ENCODE peak calls at places on chromosomes 3 and 15, in four cellular contexts. M is heart right ventricle, G is right lobe of liver, I is pancreas. V is an unnamed sample. For H3K4me1 and H3K9me3, the result is how much of the 10 kb centered on the place peaks cover.

GRCh38 chr3:133765256-133765655 is 19.1 kb downstream of the TF start:
- DNase-seq in M (no peak), G (no peak), I (no peak), V (no peak)

GRCh38 chr3:154538566-154539360 is 108.8 kb upstream of the GPR149 start:
- DNase-seq in M (no peak), G (no peak), I (no peak), V (no peak)

GRCh38 chr15:83559310-83559966 is 94.5 kb upstream of the ADAMTSL3 start:
- DNase-seq in M (no peak), G (peak), I (peak), V (peak)

GRCh38 chr15:58568157-58568571 is 136.4 kb downstream of the LIPC start:
- DNase-seq in M (no peak), G (no peak), I (peak), V (no peak)

GRCh38 chr15:55247276-55247675 is 42.3 kb downstream of the RAB27A start:
- DNase-seq in M (no peak), G (no peak), I (no peak), V (no peak)

GRCh38 chr3:24829011-24829581 is 334.4 kb upstream of the THRB start:
- DNase-seq in M (peak), G (peak), I (peak), V (no peak)

GRCh38 chr3:85342915-85343314 is 384.1 kb downstream of the CADM2 start:
- DNase-seq in M (no peak), G (no peak), I (no peak), V (peak)

GRCh38 chr3:126828306-126828705 is 124.3 kb downstream of the CHCHD6 start:
- DNase-seq in M (peak), G (no peak), I (no peak), V (no peak)

GRCh38 chr3:98573231-98573728 is 20.1 kb downstream of the CPOX start:
- DNase-seq in M (no peak), G (no peak), I (no peak), V (no peak)

GRCh38 chr3:81394656-81395055 is 366.8 kb downstream of the GBE1 start:
- DNase-seq in M (no peak), G (no peak), I (no peak), V (no peak)

GRCh38 chr3:30741870-30742269 is 135.5 kb downstream of the TGFBR2 start:
- DNase-seq in M (no peak), G (no peak), I (no peak), V (no peak)

GRCh38 chr15:93989611-93990010 is 241.8 kb upstream of the MCTP2 start:
- DNase-seq in M (no peak), G (no peak), I (no peak), V (no peak)

GRCh38 chr3:134291300-134292254 is 40.9 kb upstream of the RYK start:
- DNase-seq in M (peak), G (peak), I (peak), V (no peak)

GRCh38 chr15:36707884-36708430 is 128.5 kb downstream of the CDIN1 start:
- DNase-seq in M (no peak), G (no peak), I (no peak), V (no peak)

GRCh38 chr3:166451997-166452396 is 614.8 kb upstream of the BCHE start:
- DNase-seq in M (no peak), G (no peak), I (no peak), V (no peak)

GRCh38 chr3:30894521-30895289 is at the start of gene GADL1:
- DNase-seq in M (peak), G (peak), I (no peak), V (peak)

GRCh38 chr15:95760508-95760907 is 570.0 kb upstream of the NR2F2 start:
- DNase-seq in M (peak), G (peak), I (no peak), V (peak)

GRCh38 chr3:81425198-81425868 is 336.1 kb downstream of the GBE1 start:
- DNase-seq in M (no peak), G (no peak), I (no peak), V (no peak)

GRCh38 chr15:70486451-70487379 is 276.6 kb downstream of the UACA start:
- DNase-seq in M (no peak), G (peak), I (peak), V (no peak)

GRCh38 chr15:70494861-70495571 is 268.3 kb downstream of the UACA start:
- DNase-seq in M (no peak), G (no peak), I (no peak), V (peak)

DNA sequence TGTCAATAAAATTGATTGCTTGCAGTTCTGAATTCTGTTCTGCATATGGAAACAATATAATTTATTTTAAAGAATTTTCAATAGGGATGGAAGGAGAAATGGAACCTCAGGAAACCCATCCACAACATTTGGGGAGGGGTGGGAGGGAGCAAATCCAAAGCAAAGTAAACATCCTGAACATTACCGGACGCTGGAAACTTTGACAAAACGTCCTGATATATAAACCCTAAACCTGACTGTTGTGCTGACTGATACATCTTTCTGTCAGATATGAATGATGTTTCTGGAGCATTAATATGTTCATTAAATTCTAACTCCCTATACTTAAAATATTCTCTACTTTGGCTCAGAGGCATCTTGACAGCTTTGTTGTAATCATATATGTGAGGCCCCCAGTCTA is 478.9 kb downstream of the FOXP1 start:
- DNase-seq in M (no peak), G (no peak), I (no peak), V (no peak)
- H3K4me1 ChIP-seq in M (half or more), G (under half), I (under half), V (under half)

GRCh38 chr15:24075420-24076089 is 388.4 kb upstream of the NDN start:
- DNase-seq in M (no peak), G (no peak), I (no peak), V (no peak)
- H3K9me3 ChIP-seq in M (under half), G (under half), I (under half), V (under half)

DNA sequence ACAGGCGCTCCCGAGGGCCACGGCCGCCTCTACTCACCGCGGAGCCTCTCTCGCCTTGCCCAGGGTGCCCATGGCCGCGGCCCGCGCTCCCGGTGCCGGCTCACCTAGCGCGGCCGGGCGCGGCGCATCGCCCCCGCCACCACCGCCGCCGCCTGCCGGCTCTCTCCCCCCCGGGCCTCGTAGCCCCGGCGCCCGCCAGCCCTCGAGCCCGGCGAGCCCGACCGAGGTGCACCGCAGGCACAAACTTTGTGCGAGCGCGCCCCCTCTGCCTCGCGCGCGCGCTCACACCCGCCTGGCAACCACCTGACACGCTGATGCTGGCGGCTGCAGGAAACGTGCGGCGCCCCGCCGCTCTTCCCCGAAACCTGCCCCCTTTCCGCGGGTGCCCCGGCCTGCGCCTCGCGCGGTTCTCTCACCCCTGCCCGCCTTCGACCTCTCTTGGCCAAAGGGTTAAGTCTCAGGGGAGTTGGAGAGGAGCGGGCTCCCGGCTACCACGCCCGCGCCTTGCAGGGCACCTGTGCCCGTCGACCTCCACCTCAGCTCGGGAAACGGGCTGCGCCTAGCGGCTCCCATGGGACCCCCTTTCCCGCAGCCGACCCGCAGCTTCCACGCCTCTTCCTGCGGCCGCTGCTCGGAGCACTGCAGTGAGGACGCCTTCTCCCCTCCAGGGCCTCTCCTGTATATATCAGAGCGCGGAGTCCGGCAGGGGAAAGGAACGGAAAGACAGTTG is at the start of gene RASGRP1:
- DNase-seq in M (peak), G (peak), I (peak), V (peak)
- TF ChIP-seq CTCF in M (no peak), G (no peak), I (no peak), V (no peak)

DNA sequence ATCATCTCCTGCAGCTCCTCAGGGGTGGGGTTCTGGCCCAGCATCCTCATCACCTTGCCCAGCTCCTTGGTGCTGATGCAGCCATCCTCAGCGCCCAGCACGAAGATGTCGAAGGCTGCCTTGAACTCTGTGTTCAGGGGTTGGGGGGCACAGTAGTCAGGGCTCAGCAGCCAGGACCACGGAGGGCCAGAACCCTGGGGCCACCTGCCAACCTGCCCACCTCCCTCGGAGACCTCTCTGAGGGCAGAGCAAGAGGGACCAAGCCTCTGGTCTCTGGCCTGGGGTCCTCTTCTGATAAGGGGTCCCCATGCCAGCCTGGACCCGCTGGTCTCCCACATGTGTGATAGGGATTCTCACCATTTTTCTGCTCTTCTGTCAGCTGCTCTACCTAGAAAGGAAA is 1.7 kb downstream of the TNNC1 start:
- DNase-seq in M (no peak), G (no peak), I (no peak), V (no peak)
- H3K4me1 ChIP-seq in M (under half), G (under half), I (under half), V (half or more)

DNA sequence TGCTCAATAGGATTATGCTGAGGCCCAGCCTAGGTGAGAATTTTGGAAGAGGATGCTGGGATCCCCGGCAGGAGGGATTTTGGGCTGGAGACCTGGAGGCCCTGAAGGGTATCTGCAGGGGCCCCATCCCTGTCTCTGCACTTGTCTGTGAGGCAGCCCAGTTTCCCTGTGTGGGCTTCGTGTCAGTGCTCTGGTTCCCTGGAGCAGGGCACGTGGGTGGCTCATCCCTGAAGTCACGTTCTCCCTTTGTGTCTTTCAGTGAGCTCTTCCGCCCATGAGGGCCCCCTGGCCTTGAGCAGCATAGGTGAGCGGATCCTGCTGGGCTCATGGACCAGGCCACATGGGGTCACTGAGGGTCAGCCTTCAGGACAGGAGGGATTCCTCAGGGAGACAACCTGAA is 217.9 kb downstream of the SNRPN start:
- DNase-seq in M (peak), G (no peak), I (no peak), V (no peak)
- H3K9me3 ChIP-seq in M (half or more), G (under half), I (under half), V (half or more)

DNA sequence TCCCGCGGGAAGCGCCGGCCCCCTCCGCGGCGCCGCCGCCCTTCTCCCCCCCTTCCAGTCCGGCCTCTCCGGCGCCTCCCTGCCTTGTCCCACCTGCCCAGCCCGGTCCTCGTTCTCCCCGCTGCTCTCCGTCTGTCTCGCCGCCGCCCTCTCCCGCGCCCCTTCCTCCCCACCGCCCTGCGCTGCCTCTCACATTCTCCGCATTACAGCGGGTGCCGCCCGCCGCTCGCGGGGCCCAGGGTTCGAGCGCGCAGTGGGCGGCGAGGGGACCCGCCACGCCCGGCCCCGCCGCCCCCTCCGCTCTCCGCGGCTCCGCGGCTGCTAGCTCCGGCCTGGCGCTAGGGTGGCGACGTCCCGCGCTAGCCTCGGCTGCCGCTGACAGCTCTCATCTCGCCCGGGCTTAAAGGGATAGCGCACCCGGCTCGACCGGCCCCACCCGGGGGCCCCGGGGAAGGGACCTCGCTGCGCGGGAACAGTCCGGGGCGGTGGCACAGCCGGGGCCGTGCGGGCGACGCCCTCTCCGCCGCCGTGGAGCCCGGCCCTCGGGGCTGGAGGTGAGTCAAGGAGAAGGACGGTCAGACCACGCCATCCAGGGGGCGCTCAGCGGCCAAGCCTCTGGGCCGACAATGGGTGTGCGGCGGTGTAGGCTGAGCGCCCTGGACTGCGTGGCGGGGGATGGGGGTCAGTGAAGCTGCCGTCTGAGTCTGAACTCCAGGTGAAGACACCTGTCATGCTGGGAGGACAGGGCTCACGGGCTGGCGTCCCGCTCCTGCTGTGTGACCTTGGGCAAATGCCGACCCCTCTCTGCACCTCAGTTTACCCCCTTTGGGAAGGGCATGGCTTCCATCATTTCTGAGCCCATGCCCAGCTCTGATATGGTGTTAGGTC is 187.4 kb upstream of the LINGO1 start:
- DNase-seq in M (no peak), G (no peak), I (no peak), V (peak)
- TF ChIP-seq CTCF in M (no peak), G (no peak), I (no peak), V (no peak)

GRCh38 chr3:112352720-112353119 is 19.8 kb downstream of the CD200 start:
- DNase-seq in M (no peak), G (no peak), I (no peak), V (no peak)

GRCh38 chr3:112351823-112352222 is 18.9 kb downstream of the CD200 start:
- DNase-seq in M (no peak), G (no peak), I (no peak), V (no peak)

GRCh38 chr3:112353365-112353764 is 20.4 kb downstream of the CD200 start:
- DNase-seq in M (no peak), G (no peak), I (no peak), V (no peak)

GRCh38 chr3:112357888-112358287 is 24.9 kb downstream of the CD200 start:
- DNase-seq in M (no peak), G (no peak), I (no peak), V (no peak)

DNA sequence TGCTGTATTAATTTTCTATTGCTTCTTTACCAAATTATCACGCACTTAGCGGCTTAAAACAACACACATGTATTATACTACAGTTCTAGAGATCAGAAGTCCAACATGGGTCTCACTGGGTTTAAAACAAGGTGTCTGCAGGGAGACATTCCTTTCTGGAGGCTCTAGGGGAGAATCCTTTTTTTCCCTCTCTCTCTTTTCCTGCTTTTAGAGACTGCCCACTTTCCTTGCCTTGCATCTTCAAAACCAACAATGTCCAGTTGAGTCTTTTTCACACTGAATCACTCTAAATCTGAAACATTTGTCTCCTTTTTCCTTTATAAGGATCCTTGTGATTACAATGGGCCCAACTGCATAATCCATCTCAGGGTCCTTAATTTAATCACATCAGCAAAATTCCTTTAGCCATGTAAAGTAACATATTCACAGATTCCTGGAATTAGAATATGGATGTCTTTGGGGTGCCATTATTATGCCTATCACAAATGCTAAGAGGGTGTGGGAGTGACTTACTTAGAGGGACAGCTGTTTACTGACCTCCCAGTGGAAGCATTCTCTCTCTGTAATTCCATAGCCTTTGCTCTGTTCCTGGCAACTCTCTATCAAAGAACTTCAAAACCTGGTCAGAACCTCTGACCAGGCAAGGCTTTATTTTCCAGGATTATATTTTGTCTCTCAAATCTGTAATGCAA is 21.8 kb downstream of the CD200 start:
- DNase-seq in M (no peak), G (no peak), I (no peak), V (no peak)
- H3K4me1 ChIP-seq in M (under half), G (under half), I (under half), V (under half)

GRCh38 chr15:43361313-43361903 is 9.4 kb downstream of the ZSCAN29 start:
- DNase-seq in M (no peak), G (no peak), I (no peak), V (no peak)
- H3K9me3 ChIP-seq in M (half or more), G (under half), I (under half), V (under half)

GRCh38 chr3:72811551-72811950 is 36.7 kb downstream of the SHQ1 start:
- DNase-seq in M (no peak), G (no peak), I (no peak), V (no peak)
- TF ChIP-seq CTCF in M (no peak), G (no peak), I (no peak), V (peak)

GRCh38 chr3:157131861-157132260 is 28.1 kb downstream of the CCNL1 start:
- DNase-seq in M (no peak), G (no peak), I (no peak), V (no peak)
- H3K4me1 ChIP-seq in M (half or more), G (half or more), I (half or more), V (half or more)